ENCODE peak calls at places on chromosomes 3 and 15, in six cellular contexts. V, E, P, B, R and C are unnamed samples.

GRCh38 chr3:56896357-56896756 is 94.6 kb upstream of the ARHGEF3 start:
- DNase-seq in R (no peak), P (no peak), E (no peak), B (no peak), V (no peak), C (no peak)

GRCh38 chr3:154904328-154904727 is 175.8 kb upstream of the MME start:
- DNase-seq in R (no peak), E (no peak), V (no peak), P (no peak), B (no peak), C (peak)

GRCh38 chr3:187136936-187137335 is 2.4 kb downstream of the RPL39L start:
- DNase-seq in E (no peak), V (no peak), B (no peak), R (no peak), P (no peak), C (no peak)

GRCh38 chr3:130537609-130538304 is 20.8 kb downstream of the COL6A6 start:
- DNase-seq in V (no peak), B (no peak), R (no peak), P (no peak), E (no peak), C (no peak)

GRCh38 chr3:130276203-130276803 is 69.2 kb upstream of the COL6A5 start:
- DNase-seq in R (no peak), E (no peak), P (no peak), B (no peak), V (peak), C (peak)

GRCh38 chr3:136277634-136278033 is 27.5 kb downstream of the PCCB start:
- DNase-seq in V (no peak), E (no peak), B (no peak), P (no peak), R (no peak), C (no peak)

GRCh38 chr3:197458906-197459470 is 96.8 kb downstream of the BDH1 start:
- DNase-seq in B (no peak), P (no peak), V (no peak), E (no peak), R (peak), C (no peak)

GRCh38 chr15:81749667-81750360 is 296.0 kb downstream of the MEX3B start:
- DNase-seq in R (no peak), P (no peak), V (no peak), E (no peak), B (no peak), C (no peak)

GRCh38 chr3:122975163-122975923 is 52.2 kb downstream of the SEMA5B start:
- DNase-seq in R (peak), B (peak), P (no peak), V (no peak), E (no peak), C (peak)

GRCh38 chr3:195764961-195765706 is 44.4 kb downstream of the MUC20 start:
- DNase-seq in B (no peak), V (no peak), E (no peak), P (no peak), R (no peak), C (peak)

GRCh38 chr3:60055765-60056164 is 1005.9 kb upstream of the CFAP20DC start:
- DNase-seq in B (no peak), E (no peak), R (no peak), P (no peak), V (no peak), C (no peak)

GRCh38 chr15:71800190-71800589 is 10.2 kb upstream of the NR2E3 start:
- DNase-seq in V (no peak), R (no peak), B (no peak), P (no peak), E (no peak), C (no peak)

GRCh38 chr15:33567652-33568051 is 256.9 kb downstream of the RYR3 start:
- DNase-seq in B (no peak), V (no peak), E (no peak), R (no peak), P (no peak), C (no peak)
- TF ChIP-seq EP300 in B (no peak), V (no peak), E (no peak), R (no peak), P (no peak), C (no peak)

DNA sequence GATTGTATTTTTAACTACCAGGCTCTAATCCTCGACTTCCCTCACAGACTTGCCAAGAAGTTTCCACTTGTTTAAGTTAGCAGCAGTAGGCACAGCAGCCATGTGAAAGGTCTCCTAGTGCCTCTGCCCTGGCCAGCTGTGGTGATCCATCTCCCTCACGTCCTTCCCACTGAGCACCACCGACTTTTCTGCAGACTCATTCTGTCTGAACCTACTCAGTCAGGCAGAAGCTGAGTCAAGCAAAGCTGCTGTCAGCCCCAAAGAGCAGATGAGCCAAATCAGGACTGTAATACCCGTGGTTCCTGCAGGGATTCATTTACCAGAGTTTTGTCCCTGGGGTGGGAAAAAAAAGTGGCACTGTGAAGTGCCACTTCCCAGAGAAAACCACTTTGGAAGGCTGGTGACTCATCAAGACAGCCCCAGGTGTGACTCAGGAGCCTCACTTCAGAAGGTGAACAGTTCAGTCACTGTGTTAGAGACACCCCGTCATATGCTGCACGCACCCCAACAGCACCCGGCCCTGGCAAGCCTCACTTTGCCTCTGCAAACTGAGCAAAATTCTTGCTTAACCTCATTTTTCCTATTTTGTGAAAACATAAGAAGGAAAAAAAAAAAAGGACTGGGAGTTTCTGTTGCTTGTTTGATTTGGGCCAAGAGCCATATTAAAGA is 76.0 kb downstream of the WWTR1 start:
- DNase-seq in B (peak), P (no peak), R (no peak), V (no peak), E (no peak), C (no peak)
- TF ChIP-seq EP300 in B (no peak), P (peak), R (no peak), V (no peak), E (no peak), C (peak)

GRCh38 chr3:46304739-46305138 is 49.2 kb upstream of the CCR2 start:
- DNase-seq in B (no peak), E (no peak), R (no peak), P (no peak), V (no peak), C (no peak)
- TF ChIP-seq EP300 in B (no peak), E (no peak), R (no peak), P (no peak), V (no peak), C (no peak)

DNA sequence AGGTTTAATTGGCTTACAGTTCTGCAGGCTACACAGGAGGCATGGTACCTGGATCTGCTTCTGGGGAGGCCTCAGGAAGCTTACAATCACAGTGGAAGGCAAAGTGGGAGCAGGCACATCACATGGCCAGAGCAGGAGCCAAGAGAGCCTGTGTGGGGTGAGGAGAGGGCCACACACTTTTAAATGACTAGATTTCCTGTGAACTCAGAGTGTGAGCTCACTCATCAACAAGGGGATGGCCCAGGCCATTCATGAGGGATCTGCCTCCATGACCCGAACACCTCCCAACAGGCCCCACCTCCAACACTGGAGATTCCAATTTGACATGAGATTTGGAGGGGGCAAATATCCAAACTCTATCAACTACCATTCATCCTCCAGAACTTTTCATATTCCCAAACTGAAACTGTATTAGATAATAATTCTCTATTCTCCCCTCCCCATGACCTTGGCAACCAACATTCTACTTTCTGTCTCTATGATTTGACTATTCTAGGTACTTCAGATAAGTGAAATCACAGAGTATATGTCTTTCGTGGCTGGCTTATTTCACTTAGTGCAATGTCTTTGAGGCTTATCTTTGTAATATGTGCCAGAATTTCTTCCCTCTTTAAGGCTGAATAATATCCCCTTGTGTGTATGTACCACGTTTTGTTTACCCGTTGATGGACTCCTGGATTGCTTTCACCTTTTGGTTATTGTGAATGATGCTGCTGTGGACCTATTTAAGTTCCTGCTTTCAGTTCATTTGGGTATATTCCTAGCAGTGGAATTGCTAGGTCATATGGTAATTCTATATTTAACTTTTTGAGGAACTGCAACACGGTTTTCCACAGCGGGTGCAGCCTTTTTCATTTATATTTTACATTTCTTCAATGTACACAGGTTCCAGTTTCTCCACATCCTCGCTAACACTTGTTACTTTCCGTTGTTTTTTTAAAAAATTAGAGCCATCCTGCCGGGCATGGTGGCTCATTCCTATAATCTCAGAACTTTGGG is 43.8 kb downstream of the TKT start:
- DNase-seq in B (no peak), V (no peak), P (no peak), E (no peak), R (no peak), C (no peak)
- TF ChIP-seq EP300 in B (no peak), V (no peak), P (peak), E (no peak), R (no peak), C (no peak)

GRCh38 chr3:194732617-194733016 is 46.9 kb downstream of the FAM43A start:
- DNase-seq in V (no peak), E (no peak), B (no peak), P (no peak), R (no peak), C (no peak)
- TF ChIP-seq EP300 in V (no peak), E (no peak), B (no peak), P (no peak), R (no peak), C (no peak)

GRCh38 chr3:193902557-193903256 is 233.2 kb upstream of the HES1 start:
- DNase-seq in E (peak), B (no peak), R (no peak), V (no peak), P (no peak), C (no peak)
- TF ChIP-seq EP300 in E (no peak), B (no peak), R (no peak), V (no peak), P (no peak), C (no peak)

DNA sequence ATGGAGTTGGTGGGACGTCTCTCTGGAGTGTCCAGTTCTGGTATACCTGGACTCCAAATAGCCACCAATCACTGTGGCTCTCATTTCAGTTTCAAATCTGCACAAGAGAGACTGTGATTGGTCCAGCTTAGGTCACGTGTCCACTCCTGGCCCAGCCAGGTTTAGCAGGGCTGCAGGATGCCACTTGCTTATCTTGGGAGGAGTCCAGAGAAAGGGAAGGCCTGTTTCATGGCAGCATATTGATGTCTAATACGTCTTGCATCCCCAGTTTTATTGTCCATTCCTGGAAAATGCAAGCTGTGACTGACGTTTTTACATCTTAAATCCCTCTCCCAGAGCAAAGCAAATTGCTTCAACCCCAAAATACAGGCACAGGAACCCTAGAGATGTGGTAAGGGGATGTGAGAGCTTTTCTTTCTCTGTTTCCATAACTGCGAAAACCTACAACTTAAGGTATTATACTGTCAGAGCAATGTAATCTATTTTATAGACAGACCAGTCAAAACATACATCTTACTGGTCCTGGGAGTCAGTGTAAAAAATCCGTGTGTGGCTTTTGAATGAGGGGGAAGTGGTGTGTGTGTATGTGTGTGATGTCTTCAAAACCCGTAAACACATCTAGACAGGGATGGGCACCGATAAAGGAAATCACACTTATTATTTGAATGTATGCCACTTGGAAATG is 274.4 kb downstream of the TLE3 start:
- DNase-seq in B (no peak), V (peak), R (no peak), E (no peak), P (no peak), C (peak)
- TF ChIP-seq EP300 in B (no peak), V (no peak), R (no peak), E (no peak), P (no peak), C (no peak)

GRCh38 chr3:102207173-102207572 is 227.6 kb upstream of the ZPLD1 start:
- DNase-seq in R (no peak), V (no peak), E (no peak), B (no peak), P (no peak), C (no peak)

GRCh38 chr3:102205647-102206046 is 229.2 kb upstream of the ZPLD1 start:
- DNase-seq in P (no peak), B (no peak), R (no peak), V (no peak), E (no peak), C (no peak)

DNA sequence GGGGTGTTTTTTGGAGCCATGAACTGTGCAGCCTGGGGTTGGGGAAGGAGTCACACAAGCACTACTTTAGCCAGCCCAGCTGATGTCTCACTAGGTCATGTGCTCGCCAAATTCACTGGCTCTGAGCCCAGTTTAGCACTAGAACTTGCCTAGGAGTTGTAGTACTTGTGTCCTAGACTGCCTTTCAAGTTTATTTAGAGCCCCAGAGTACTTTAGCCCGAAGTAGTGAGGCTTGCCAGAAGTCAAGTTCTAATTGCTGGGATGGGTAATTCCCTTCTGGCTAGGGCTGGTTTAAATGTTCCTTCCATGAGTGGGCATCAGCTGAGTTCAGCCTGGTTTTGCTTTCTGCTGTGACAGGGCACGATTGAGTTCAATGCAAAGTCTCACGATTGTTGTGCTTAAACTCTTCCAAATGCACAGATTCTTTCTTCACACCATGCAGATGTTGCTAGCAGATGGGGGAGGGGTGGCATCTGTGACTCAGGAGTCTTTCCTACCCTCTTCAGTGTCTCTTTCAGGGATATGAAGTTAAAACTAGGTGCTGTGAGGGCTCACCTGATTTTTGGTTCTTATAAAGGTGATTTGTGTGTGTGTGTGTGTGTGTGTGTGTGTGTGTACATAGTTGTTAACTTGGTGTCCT is 228.2 kb upstream of the ZPLD1 start:
- DNase-seq in B (peak), E (peak), R (peak), P (peak), V (no peak), C (no peak)
- TF ChIP-seq EP300 in B (no peak), E (no peak), R (no peak), P (peak), V (no peak), C (no peak)